ENCODE peak calls at places on chromosomes 3 and 15, in six cellular contexts. R is IMR-90, U is neuronal stem cell, Q is PC-3, B is mammary epithelial cell, K is colonic mucosa. J is an unnamed sample.

GRCh38 chr3:195838714-195839113 is 27.0 kb upstream of the MUC4 start:
- DNase-seq in Q (no peak), U (no peak), K (no peak), R (no peak), B (no peak), J (no peak)

GRCh38 chr15:45715528-45715927 is 80.7 kb downstream of the SQOR start:
- DNase-seq in B (no peak), R (peak; percentile 32), Q (peak; percentile 30), U (no peak), K (no peak), J (no peak)

GRCh38 chr3:73401616-73402265 is 223.0 kb downstream of the PDZRN3 start:
- DNase-seq in B (no peak), Q (no peak), K (peak; percentile 60), R (peak; percentile 60), U (no peak), J (no peak)

GRCh38 chr3:61352300-61352699 is 101.0 kb upstream of the FHIT start:
- DNase-seq in U (no peak), Q (no peak), B (no peak), K (no peak), R (no peak), J (no peak)

GRCh38 chr3:107468782-107469181 is 54.0 kb upstream of the BBX start:
- DNase-seq in Q (no peak), U (no peak), R (no peak), B (no peak), K (no peak), J (no peak)

GRCh38 chr3:37812497-37812896 is 49.2 kb upstream of the CTDSPL start:
- DNase-seq in K (peak; percentile 29), Q (no peak), B (no peak), R (peak; percentile 63), U (no peak), J (no peak)

GRCh38 chr15:33395376-33395775 is 84.6 kb downstream of the RYR3 start:
- DNase-seq in U (no peak), R (no peak), B (no peak), Q (no peak), K (no peak), J (no peak)

GRCh38 chr3:14144423-14145075 is 19.7 kb downstream of the TMEM43 start:
- DNase-seq in Q (peak; percentile 98), R (peak; percentile 99), B (peak; percentile 94), K (peak; percentile 68), U (peak; percentile 51), J (peak; percentile 94)

GRCh38 chr3:197225579-197225978 is 72.8 kb downstream of the DLG1 start:
- DNase-seq in B (no peak), K (no peak), U (no peak), R (no peak), Q (no peak), J (no peak)

GRCh38 chr3:139280027-139280671 is 63.7 kb upstream of the MRPS22 start:
- DNase-seq in U (no peak), B (no peak), R (no peak), K (no peak), Q (no peak), J (no peak)
- H3K9ac ChIP-seq in U (no peak overlapping the region), B (no peak overlapping the region), R (no peak overlapping the region), K (no peak overlapping the region), Q (no peak overlapping the region), J (no peak overlapping the region)

DNA sequence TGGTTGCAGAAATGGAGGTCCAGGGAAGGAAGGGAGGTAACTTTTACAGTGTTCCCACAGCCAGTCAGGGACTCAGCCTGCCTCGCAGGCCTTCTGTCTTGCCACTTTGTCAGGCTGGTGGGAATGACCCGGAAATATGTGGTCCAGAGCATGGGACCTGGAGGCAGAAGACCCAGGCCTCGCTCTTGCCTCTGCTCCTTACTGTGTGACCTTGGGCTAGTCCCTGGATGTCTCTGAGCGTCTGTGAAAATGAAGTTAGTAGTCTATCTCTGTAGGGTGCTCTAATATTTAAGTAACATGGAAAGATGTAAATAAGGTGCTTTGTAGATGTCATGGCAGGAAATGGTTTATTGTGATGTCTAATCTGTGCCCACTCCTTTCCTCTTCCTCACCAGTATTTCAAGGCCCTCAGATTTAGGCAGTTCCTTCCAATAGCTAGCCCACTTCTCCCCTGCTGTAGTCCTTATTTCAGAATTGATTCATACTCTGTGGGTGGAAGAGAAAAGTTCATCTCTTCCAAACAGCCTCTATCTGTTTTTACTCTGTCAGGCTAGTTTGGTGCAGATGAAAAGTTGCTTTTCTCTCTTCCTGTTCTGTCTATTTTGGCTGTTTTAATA is 9.1 kb downstream of the CORO2B start:
- DNase-seq in U (no peak), Q (no peak), K (no peak), B (no peak), R (no peak), J (no peak)
- H3K9ac ChIP-seq in U (no peak overlapping the region), Q (no peak overlapping the region), K (no peak overlapping the region), B (no peak overlapping the region), R (no peak overlapping the region), J (no peak overlapping the region)

DNA sequence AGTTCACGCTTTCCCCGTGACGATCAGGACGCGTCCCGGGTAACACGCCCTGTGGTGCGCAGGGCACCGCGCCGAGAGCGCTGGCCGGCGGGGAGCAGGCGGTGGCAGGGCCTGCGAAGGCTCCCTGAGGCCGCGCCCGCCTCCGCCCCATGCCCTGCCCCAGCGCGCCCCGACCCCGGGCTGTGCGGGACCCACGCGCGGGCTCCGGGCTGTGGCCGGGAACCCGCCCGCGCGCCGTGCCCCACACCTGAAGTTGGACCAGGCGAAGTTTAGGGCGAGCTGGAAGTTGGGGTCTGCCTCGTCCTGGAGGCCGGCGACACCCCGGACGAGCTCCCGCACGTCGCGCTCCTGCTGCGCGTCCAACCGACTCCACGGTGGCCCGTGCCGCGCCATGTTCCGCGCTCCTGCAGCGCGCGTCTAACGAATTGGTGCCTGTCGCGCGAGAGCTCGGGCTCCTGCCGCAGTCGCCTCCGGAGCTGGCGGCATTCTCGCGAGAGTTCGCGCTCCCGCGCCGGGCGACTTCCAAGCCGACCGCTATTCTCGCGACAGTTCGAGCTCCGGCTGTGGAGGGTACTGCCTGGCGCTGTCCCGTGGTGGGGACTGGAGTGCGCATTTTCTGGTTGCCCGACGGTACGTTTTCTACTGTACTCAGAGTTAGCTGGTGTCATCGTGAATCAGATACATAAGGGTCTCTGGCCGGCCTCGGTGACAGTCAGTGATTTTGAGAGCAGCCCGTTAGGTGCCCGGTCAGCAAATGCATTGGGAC is at the start of gene TUBGCP5:
- DNase-seq in U (peak; percentile 94), K (peak; percentile 96), R (peak; percentile 98), Q (peak; percentile 99), B (peak; percentile 96), J (peak; percentile 87)
- H3K9ac ChIP-seq in U (peak within 1 kb of the TSS; percentile 91), K (peak within 1 kb of the TSS; percentile 77), R (peak within 1 kb of the TSS; percentile 99), Q (peak within 1 kb of the TSS; percentile 91), B (peak within 1 kb of the TSS; percentile 81), J (peak within 1 kb of the TSS; percentile 90)

GRCh38 chr3:170046269-170047132 is 8.7 kb downstream of the GPR160 start:
- DNase-seq in U (no peak), B (no peak), K (peak; percentile 44), Q (peak; percentile 45), R (no peak), J (no peak)
- H3K9ac ChIP-seq in U (no peak overlapping the region), B (no peak overlapping the region), K (no peak overlapping the region), Q (no peak overlapping the region), R (no peak overlapping the region), J (no peak overlapping the region)

DNA sequence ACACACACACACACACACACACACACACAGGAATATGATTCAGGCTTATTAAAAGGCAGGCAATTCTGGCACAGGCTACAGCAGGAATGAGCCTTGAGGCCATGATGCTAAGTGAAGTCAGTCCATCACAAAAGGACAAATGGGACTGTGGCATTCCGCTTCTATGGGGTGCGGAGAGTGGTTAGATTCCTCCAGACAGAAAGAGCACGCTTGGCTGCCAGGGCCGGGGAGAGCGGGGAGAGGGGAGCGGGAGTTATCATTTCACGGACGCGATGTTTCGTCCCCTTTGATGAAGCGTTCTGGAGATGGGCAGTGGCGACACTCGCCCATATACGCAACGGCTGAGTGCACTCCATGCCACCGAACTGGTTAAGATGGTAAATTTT is 58.5 kb upstream of the FAM174B start:
- DNase-seq in Q (peak; percentile 51), R (peak; percentile 25), U (peak; percentile 29), K (no peak), B (peak; percentile 61), J (peak; percentile 30)
- H3K9ac ChIP-seq in Q (no peak overlapping the region), R (peak overlapping the region; percentile 34), U (no peak overlapping the region), K (peak overlapping the region; percentile 62), B (no peak overlapping the region), J (no peak overlapping the region)

GRCh38 chr15:65184305-65184943 is 718 bp downstream of the CLPX start:
- DNase-seq in Q (peak; percentile 39), U (peak; percentile 42), B (peak; percentile 61), R (peak; percentile 57), K (peak; percentile 63), J (no peak)

GRCh38 chr15:65184944-65185717 is at the start of gene CLPX:
- DNase-seq in U (peak; percentile 83), K (peak; percentile 90), Q (peak; percentile 80), R (peak; percentile 89), B (peak; percentile 90), J (peak; percentile 68)

GRCh38 chr15:65182538-65182937 is 2.6 kb downstream of the CLPX start:
- DNase-seq in K (no peak), Q (no peak), B (no peak), R (no peak), U (no peak), J (no peak)

GRCh38 chr15:65180167-65180566 is 5.0 kb downstream of the CLPX start:
- DNase-seq in K (no peak), Q (no peak), R (no peak), B (no peak), U (no peak), J (no peak)

GRCh38 chr15:65183847-65184159 is 1.3 kb downstream of the CLPX start:
- DNase-seq in U (no peak), K (no peak), Q (no peak), B (no peak), R (no peak), J (no peak)
- H3K9ac ChIP-seq in U (no peak overlapping the region), K (no peak overlapping the region), Q (peak overlapping the region; percentile 88), B (peak overlapping the region; percentile 71), R (peak overlapping the region; percentile 94), J (peak overlapping the region; percentile 98)